ENCODE peak calls at places on chromosomes 11 and 22, in five cellular contexts. One of them, this sample, is unnamed.

GRCh38 chr11:85132839-85133238 is 494.3 kb downstream of the DLG2 start:
- DNase-seq in breast epithelium: no peak
- DNase-seq in CD8-positive, alpha-beta T cell: no peak
- DNase-seq in NCI-H1092 treated with DMSO at 0.1 percent for 48 hours: peak
- DNase-seq in iPS-NIHi11: no peak
- DNase-seq in this sample: peak

GRCh38 chr11:111344032-111344431 is 35.0 kb downstream of the POU2AF1 start:
- DNase-seq in breast epithelium: no peak
- DNase-seq in CD8-positive, alpha-beta T cell: no peak
- DNase-seq in NCI-H1092 treated with DMSO at 0.1 percent for 48 hours: no peak
- DNase-seq in iPS-NIHi11: no peak
- DNase-seq in this sample: peak

GRCh38 chr11:77046060-77046501 is 11.9 kb downstream of the B3GNT6 start:
- DNase-seq in breast epithelium: no peak
- DNase-seq in CD8-positive, alpha-beta T cell: peak
- DNase-seq in NCI-H1092 treated with DMSO at 0.1 percent for 48 hours: peak
- DNase-seq in iPS-NIHi11: peak
- DNase-seq in this sample: peak

GRCh38 chr11:65651589-65652510 is 10.9 kb downstream of the RELA start:
- DNase-seq in breast epithelium: peak
- DNase-seq in CD8-positive, alpha-beta T cell: no peak
- DNase-seq in NCI-H1092 treated with DMSO at 0.1 percent for 48 hours: no peak
- DNase-seq in iPS-NIHi11: no peak
- DNase-seq in this sample: no peak

GRCh38 chr22:45045219-45045618 is 35.4 kb upstream of the PHF21B start:
- DNase-seq in breast epithelium: no peak
- DNase-seq in CD8-positive, alpha-beta T cell: no peak
- DNase-seq in NCI-H1092 treated with DMSO at 0.1 percent for 48 hours: no peak
- DNase-seq in iPS-NIHi11: no peak
- DNase-seq in this sample: no peak

GRCh38 chr11:20854214-20854613 is 184.8 kb downstream of the NELL1 start:
- DNase-seq in breast epithelium: no peak
- DNase-seq in CD8-positive, alpha-beta T cell: no peak
- DNase-seq in NCI-H1092 treated with DMSO at 0.1 percent for 48 hours: no peak
- DNase-seq in iPS-NIHi11: peak
- DNase-seq in this sample: peak

GRCh38 chr22:17990167-17990566 is 34.2 kb downstream of the MICAL3 start:
- DNase-seq in breast epithelium: no peak
- DNase-seq in CD8-positive, alpha-beta T cell: no peak
- DNase-seq in NCI-H1092 treated with DMSO at 0.1 percent for 48 hours: no peak
- DNase-seq in iPS-NIHi11: no peak
- DNase-seq in this sample: no peak

GRCh38 chr11:58659404-58659803 is 36.9 kb downstream of the CNTF start:
- DNase-seq in breast epithelium: no peak
- DNase-seq in CD8-positive, alpha-beta T cell: no peak
- DNase-seq in NCI-H1092 treated with DMSO at 0.1 percent for 48 hours: no peak
- DNase-seq in iPS-NIHi11: no peak
- DNase-seq in this sample: no peak

GRCh38 chr11:5291207-5291838 is 10.4 kb downstream of the OR51B4 start:
- DNase-seq in breast epithelium: no peak
- DNase-seq in CD8-positive, alpha-beta T cell: no peak
- DNase-seq in NCI-H1092 treated with DMSO at 0.1 percent for 48 hours: no peak
- DNase-seq in iPS-NIHi11: peak
- DNase-seq in this sample: peak

GRCh38 chr11:28760676-28761390 is 652.6 kb downstream of the METTL15 start:
- DNase-seq in breast epithelium: no peak
- DNase-seq in CD8-positive, alpha-beta T cell: no peak
- DNase-seq in NCI-H1092 treated with DMSO at 0.1 percent for 48 hours: no peak
- DNase-seq in iPS-NIHi11: no peak
- DNase-seq in this sample: peak

GRCh38 chr11:128318856-128319474 is 268.4 kb downstream of the ETS1 start:
- DNase-seq in breast epithelium: no peak
- DNase-seq in CD8-positive, alpha-beta T cell: peak
- DNase-seq in NCI-H1092 treated with DMSO at 0.1 percent for 48 hours: no peak
- DNase-seq in iPS-NIHi11: no peak
- DNase-seq in this sample: peak

GRCh38 chr11:3959015-3959917 is 103.8 kb downstream of the STIM1 start:
- DNase-seq in breast epithelium: no peak
- DNase-seq in CD8-positive, alpha-beta T cell: no peak
- DNase-seq in NCI-H1092 treated with DMSO at 0.1 percent for 48 hours: no peak
- DNase-seq in iPS-NIHi11: peak
- DNase-seq in this sample: peak

GRCh38 chr11:5504403-5504891 is 5.3 kb downstream of the UBQLN3 start:
- DNase-seq in breast epithelium: no peak
- DNase-seq in CD8-positive, alpha-beta T cell: no peak
- DNase-seq in NCI-H1092 treated with DMSO at 0.1 percent for 48 hours: no peak
- DNase-seq in iPS-NIHi11: no peak
- DNase-seq in this sample: no peak

GRCh38 chr11:86815726-86816125 is 15.4 kb downstream of the PRSS23 start:
- DNase-seq in breast epithelium: no peak
- DNase-seq in CD8-positive, alpha-beta T cell: no peak
- DNase-seq in NCI-H1092 treated with DMSO at 0.1 percent for 48 hours: no peak
- DNase-seq in iPS-NIHi11: no peak
- DNase-seq in this sample: no peak

GRCh38 chr11:65381721-65382035 is 768 bp downstream of the SLC25A45 start:
- DNase-seq in breast epithelium: no peak
- DNase-seq in CD8-positive, alpha-beta T cell: no peak
- DNase-seq in NCI-H1092 treated with DMSO at 0.1 percent for 48 hours: no peak
- DNase-seq in iPS-NIHi11: no peak
- DNase-seq in this sample: peak

GRCh38 chr11:13073119-13073981 is 64.2 kb downstream of the RASSF10 start:
- DNase-seq in breast epithelium: no peak
- DNase-seq in CD8-positive, alpha-beta T cell: no peak
- DNase-seq in NCI-H1092 treated with DMSO at 0.1 percent for 48 hours: no peak
- DNase-seq in iPS-NIHi11: no peak
- DNase-seq in this sample: no peak

GRCh38 chr11:21511835-21512440 is 680.9 kb upstream of the ANO5 start:
- DNase-seq in breast epithelium: peak
- DNase-seq in CD8-positive, alpha-beta T cell: peak
- DNase-seq in NCI-H1092 treated with DMSO at 0.1 percent for 48 hours: peak
- DNase-seq in iPS-NIHi11: peak
- DNase-seq in this sample: peak

GRCh38 chr22:37011472-37011871 is 7.8 kb downstream of the TST start:
- DNase-seq in breast epithelium: no peak
- DNase-seq in CD8-positive, alpha-beta T cell: no peak
- DNase-seq in NCI-H1092 treated with DMSO at 0.1 percent for 48 hours: no peak
- DNase-seq in iPS-NIHi11: no peak
- DNase-seq in this sample: no peak

GRCh38 chr22:16609548-16610261 is 17.1 kb upstream of the CCT8L2 start:
- DNase-seq in breast epithelium: no peak
- DNase-seq in CD8-positive, alpha-beta T cell: no peak
- DNase-seq in NCI-H1092 treated with DMSO at 0.1 percent for 48 hours: no peak
- DNase-seq in iPS-NIHi11: no peak
- DNase-seq in this sample: no peak

GRCh38 chr11:77065878-77066228 is 918 bp upstream of the CAPN5 start:
- DNase-seq in breast epithelium: peak
- DNase-seq in CD8-positive, alpha-beta T cell: no peak
- DNase-seq in NCI-H1092 treated with DMSO at 0.1 percent for 48 hours: no peak
- DNase-seq in iPS-NIHi11: no peak
- DNase-seq in this sample: peak

This sample was measured in mesendoderm.